ENCODE peak calls at places on chromosome 19, in six cellular contexts. Y is cardiac muscle cell; S is activated naive CD8-positive, alpha-beta T cell treated with anti-CD3 and anti-CD28 coated beads, Interleukin-2, amount 50 U/mL, for 24 hours; B is right atrium auricular region; T is NAMALWA; G is naive thymus-derived CD4-positive, alpha-beta T cell. H is an unnamed sample.

GRCh38 chr19:7866399-7867091 is 7.6 kb downstream of the PRR36 start:
- DNase-seq in Y (no peak), S (no peak), B (no peak), T (no peak), G (no peak), H (no peak)

GRCh38 chr19:30228113-30228725 is 144.0 kb upstream of the ZNF536 start:
- DNase-seq in Y (no peak), S (peak), B (no peak), T (no peak), G (no peak), H (no peak)

GRCh38 chr19:15289673-15290072 is 42.7 kb downstream of the BRD4 start:
- DNase-seq in Y (no peak), S (no peak), B (no peak), T (no peak), G (no peak), H (no peak)

GRCh38 chr19:35170359-35171061 is 16.0 kb downstream of the FXYD5 start:
- DNase-seq in Y (peak), S (no peak), B (no peak), T (no peak), G (no peak), H (no peak)

GRCh38 chr19:18731562-18732008 is 48.1 kb downstream of the CRTC1 start:
- DNase-seq in Y (peak), S (no peak), B (no peak), T (no peak), G (no peak), H (no peak)

GRCh38 chr19:17775245-17775927 is 19.6 kb upstream of the B3GNT3 start:
- DNase-seq in Y (peak), S (peak), B (no peak), T (peak), G (no peak), H (peak)

GRCh38 chr19:11420429-11420893 is 1.3 kb upstream of the RGL3 start:
- DNase-seq in Y (peak), S (no peak), B (peak), T (no peak), G (no peak), H (no peak)

GRCh38 chr19:35451278-35452096 is 3.4 kb downstream of the FFAR2 start:
- DNase-seq in Y (no peak), S (no peak), B (no peak), T (no peak), G (no peak), H (no peak)

GRCh38 chr19:5292843-5293606 is 47.6 kb downstream of the PTPRS start:
- DNase-seq in Y (peak), S (peak), B (peak), T (no peak), G (peak), H (peak)

GRCh38 chr19:45733160-45733810 is at the start of gene MEIOSIN:
- DNase-seq in Y (no peak), S (no peak), B (no peak), T (no peak), G (no peak), H (no peak)

GRCh38 chr19:35712910-35713845 is 4.6 kb upstream of the KMT2B start:
- DNase-seq in Y (no peak), S (peak), B (no peak), T (no peak), G (no peak), H (no peak)

GRCh38 chr19:33124207-33125098 is 7.5 kb upstream of the WDR88 start:
- DNase-seq in Y (no peak), S (no peak), B (no peak), T (no peak), G (no peak), H (no peak)

GRCh38 chr19:49986354-49986753 is 25.4 kb upstream of the SIGLEC11 start:
- DNase-seq in Y (no peak), S (no peak), B (no peak), T (no peak), G (no peak), H (no peak)

GRCh38 chr19:35068941-35069634 is 27.6 kb downstream of the HPN start:
- DNase-seq in Y (no peak), S (no peak), B (no peak), T (no peak), G (no peak), H (no peak)

GRCh38 chr19:5048091-5048726 is 79.3 kb downstream of the KDM4B start:
- DNase-seq in Y (peak), S (peak), B (peak), T (peak), G (peak), H (peak)

GRCh38 chr19:18601875-18602274 is 4.7 kb downstream of the CRLF1 start:
- DNase-seq in Y (no peak), S (no peak), B (no peak), T (no peak), G (no peak), H (no peak)

GRCh38 chr19:28424662-28425430 is 788.1 kb downstream of the UQCRFS1 start:
- DNase-seq in Y (peak), S (no peak), B (no peak), T (no peak), G (no peak), H (peak)

GRCh38 chr19:47032171-47032811 is 12.7 kb downstream of the NPAS1 start:
- DNase-seq in Y (peak), S (peak), B (no peak), T (peak), G (peak), H (peak)

GRCh38 chr19:32339988-32340874 is 5.2 kb upstream of the ZNF507 start:
- DNase-seq in Y (peak), S (peak), B (peak), T (peak), G (peak), H (no peak)

GRCh38 chr19:46571495-46571894 is 29.6 kb upstream of the CALM3 start:
- DNase-seq in Y (peak), S (no peak), B (peak), T (peak), G (no peak), H (peak)

GRCh38 chr19:10068205-10068604 is 17.9 kb upstream of the SHFL start:
- DNase-seq in Y (no peak), S (no peak), B (no peak), T (no peak), G (no peak), H (no peak)

GRCh38 chr19:34596115-34596514 is 80.8 kb downstream of the SCGB2B2 start:
- DNase-seq in Y (no peak), S (no peak), B (no peak), T (no peak), G (no peak), H (no peak)

GRCh38 chr19:10422846-10423245 is 2.5 kb downstream of the PDE4A start:
- DNase-seq in Y (no peak), S (no peak), B (no peak), T (peak), G (no peak), H (no peak)

GRCh38 chr19:46746281-46746965 is at the start of gene STRN4:
- DNase-seq in Y (peak), S (peak), B (no peak), T (peak), G (peak), H (no peak)

GRCh38 chr19:7326105-7326877 is 22.4 kb upstream of the ARHGEF18 start:
- DNase-seq in Y (peak), S (peak), B (no peak), T (peak), G (no peak), H (peak)

GRCh38 chr19:23378948-23379347 is 16.3 kb downstream of the ZNF91 start:
- DNase-seq in Y (no peak), S (no peak), B (no peak), T (no peak), G (no peak), H (no peak)

GRCh38 chr19:34330116-34330515 is 34.9 kb upstream of the GPI start:
- DNase-seq in Y (no peak), S (no peak), B (no peak), T (no peak), G (no peak), H (no peak)

GRCh38 chr19:46603752-46604241 is 2.7 kb downstream of the CALM3 start:
- DNase-seq in Y (no peak), S (no peak), B (peak), T (no peak), G (no peak), H (no peak)

GRCh38 chr19:40976134-40976533 is 14.9 kb upstream of the CYP2B6 start:
- DNase-seq in Y (no peak), S (no peak), B (no peak), T (no peak), G (no peak), H (no peak)

GRCh38 chr19:2557093-2557440 is 81.1 kb downstream of the GADD45B start:
- DNase-seq in Y (no peak), S (no peak), B (no peak), T (no peak), G (no peak), H (no peak)

GRCh38 chr19:5801796-5802616 is 2.9 kb upstream of the NRTN start:
- DNase-seq in Y (peak), S (peak), B (no peak), T (peak), G (no peak), H (no peak)

GRCh38 chr19:50478901-50479715 is 2.5 kb upstream of the GARIN5A start:
- DNase-seq in Y (peak), S (peak), B (no peak), T (peak), G (no peak), H (no peak)

GRCh38 chr19:53132231-53132991 is at the start of gene ZNF415:
- DNase-seq in Y (peak), S (peak), B (peak), T (no peak), G (no peak), H (no peak)

GRCh38 chr19:36051236-36051635 is 2.8 kb downstream of the THAP8 start:
- DNase-seq in Y (no peak), S (no peak), B (no peak), T (no peak), G (no peak), H (peak)

GRCh38 chr19:23686622-23687423 is at the start of gene ZNF675:
- DNase-seq in Y (peak), S (peak), B (peak), T (peak), G (peak), H (peak)

GRCh38 chr19:58538257-58539168 is 5.4 kb upstream of the TRIM28 start:
- DNase-seq in Y (peak), S (peak), B (no peak), T (no peak), G (no peak), H (no peak)

H was measured in Caki2.